ENCODE peak calls at places on chromosomes 5 and 9, in ten cellular contexts. T is A673, N is GM06990, M is breast epithelium, B is stomach, V is tibial nerve, Q is suprapubic skin, Y is spleen, L is hepatocyte, F is HepG2. C is an unnamed sample.
A peak's percentile ranks its signal among the peaks of the same experiment; 100 is the strongest.

GRCh38 chr5:73792687-73793320 is 166.8 kb downstream of the ARHGEF28 start:
- DNase-seq in M (peak; percentile 61), F (peak; percentile 74), V (peak; percentile 90), T (peak; percentile 75), Q (peak; percentile 77), N (no peak), B (peak; percentile 78), L (peak; percentile 82), Y (peak; percentile 79), C (peak; percentile 73)

GRCh38 chr5:79845448-79846197 is 145.4 kb downstream of the MTX3 start:
- DNase-seq in V (peak; percentile 47), B (no peak), N (no peak), F (no peak), Q (no peak), L (no peak), T (no peak), Y (no peak), M (no peak), C (no peak)

GRCh38 chr5:62082370-62082778 is 223.6 kb upstream of the KIF2A start:
- DNase-seq in Y (no peak), V (no peak), F (no peak), L (no peak), T (peak; percentile 16), Q (no peak), B (no peak), M (no peak), N (no peak), C (no peak)

GRCh38 chr5:69217154-69217731 is 17.4 kb upstream of the CDK7 start:
- DNase-seq in Q (no peak), L (no peak), Y (no peak), F (no peak), M (no peak), T (peak; percentile 94), N (peak; percentile 32), B (peak; percentile 99), V (no peak), C (no peak)

GRCh38 chr9:129656795-129657390 is 8.6 kb upstream of the PRRX2 start:
- DNase-seq in T (no peak), F (peak; percentile 31), Y (no peak), V (no peak), B (no peak), Q (no peak), L (peak; percentile 56), N (no peak), M (no peak), C (no peak)

GRCh38 chr5:115428676-115429075 is 115.9 kb downstream of the FEM1C start:
- DNase-seq in B (no peak), V (no peak), M (no peak), F (no peak), N (no peak), T (no peak), Y (no peak), Q (no peak), L (no peak), C (no peak)

GRCh38 chr5:132766020-132766805 is 10.8 kb downstream of the SEPTIN8 start:
- DNase-seq in F (no peak), T (no peak), Y (no peak), V (no peak), N (no peak), M (peak; percentile 10), Q (no peak), B (no peak), L (no peak), C (no peak)

GRCh38 chr5:176810084-176810597 is at the start of gene UNC5A:
- DNase-seq in T (peak; percentile 63), L (peak; percentile 55), B (no peak), M (no peak), F (no peak), Q (no peak), Y (no peak), V (no peak), N (peak; percentile 82), C (peak; percentile 50)

GRCh38 chr9:5425006-5425628 is 12.6 kb downstream of the PLGRKT start:
- DNase-seq in N (no peak), M (no peak), Y (no peak), Q (no peak), T (peak; percentile 57), V (no peak), F (peak; percentile 20), L (no peak), B (no peak), C (no peak)

GRCh38 chr5:83473344-83474169 is 2.0 kb downstream of the VCAN start:
- DNase-seq in F (no peak), Y (peak; percentile 85), Q (peak; percentile 94), V (peak; percentile 95), M (peak; percentile 83), B (peak; percentile 56), N (peak; percentile 88), L (peak; percentile 96), T (peak; percentile 93), C (peak; percentile 70)

GRCh38 chr5:83475540-83476469 is 4.3 kb downstream of the VCAN start:
- DNase-seq in N (no peak), L (no peak), V (no peak), B (no peak), Y (no peak), F (peak; percentile 85), M (no peak), Q (no peak), T (peak; percentile 52), C (no peak)

GRCh38 chr5:83476470-83476817 is 4.9 kb downstream of the VCAN start:
- DNase-seq in Y (no peak), B (no peak), N (no peak), F (no peak), L (no peak), Q (no peak), T (no peak), M (no peak), V (no peak), C (no peak)

GRCh38 chr5:83474170-83474796 is 2.7 kb downstream of the VCAN start:
- DNase-seq in M (peak; percentile 52), V (peak; percentile 68), T (peak; percentile 80), Q (peak; percentile 89), N (peak; percentile 82), Y (peak; percentile 82), L (peak; percentile 93), B (peak; percentile 42), F (peak; percentile 30), C (peak; percentile 69)

DNA sequence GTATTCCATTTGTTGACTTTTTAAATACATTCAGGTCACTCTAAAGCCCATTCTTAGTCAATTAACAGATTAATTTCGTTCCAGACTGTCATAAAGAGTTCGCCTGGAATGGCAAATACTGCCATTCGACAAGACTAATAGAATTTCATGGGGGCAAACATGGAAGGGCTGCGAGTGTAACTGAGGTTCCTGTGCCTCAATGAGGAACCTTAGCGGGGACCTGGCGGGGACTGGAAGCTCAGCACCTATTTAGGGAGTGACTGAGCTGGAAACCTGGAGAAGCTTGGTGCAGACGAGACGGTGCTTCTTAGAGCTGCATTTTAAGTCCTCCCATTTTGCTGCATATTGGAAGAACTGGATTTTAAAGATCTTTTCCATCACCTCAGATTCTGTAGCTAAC is 3.4 kb downstream of the VCAN start:
- DNase-seq in T (peak; percentile 7), L (no peak), Y (no peak), F (no peak), M (no peak), B (no peak), V (no peak), Q (no peak), N (no peak), C (peak; percentile 7)
- H3K4me3 ChIP-seq in T (peak overlapping the region; percentile 45), L (peak overlapping the region; percentile 54), Y (no peak overlapping the region), F (no peak overlapping the region), M (peak overlapping the region; percentile 71), B (peak overlapping the region; percentile 53), V (peak overlapping the region; percentile 40), Q (peak overlapping the region; percentile 52), N (peak overlapping the region; percentile 63), C (no peak overlapping the region)

DNA sequence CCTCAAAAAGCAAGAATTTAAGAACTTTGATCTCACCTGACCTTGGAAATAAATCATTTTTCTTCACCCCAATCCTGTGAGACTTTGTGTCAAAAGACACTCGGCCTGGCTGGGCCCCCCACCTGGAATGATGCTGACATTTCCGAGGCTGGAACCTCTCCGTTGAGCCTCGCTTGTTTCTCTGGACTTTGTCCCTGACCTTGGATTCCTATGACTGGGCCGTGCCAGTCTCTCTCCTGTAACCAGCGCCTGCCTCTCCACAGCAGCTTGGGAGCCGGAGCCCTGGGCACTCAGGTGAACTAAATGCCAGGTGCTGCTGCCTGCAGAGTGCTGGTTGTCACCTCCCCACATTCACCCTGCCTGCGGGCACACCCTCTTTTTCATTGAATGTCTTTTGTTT is 62.7 kb downstream of the RETREG1 start:
- DNase-seq in M (no peak), N (no peak), Q (no peak), L (no peak), B (peak; percentile 58), T (no peak), F (no peak), V (no peak), Y (no peak), C (peak; percentile 41)
- TF ChIP-seq CTCF in M (no peak), N (no peak), Q (no peak), L (no peak), B (no peak), T (no peak), F (no peak), V (no peak), Y (no peak), C (no peak)

DNA sequence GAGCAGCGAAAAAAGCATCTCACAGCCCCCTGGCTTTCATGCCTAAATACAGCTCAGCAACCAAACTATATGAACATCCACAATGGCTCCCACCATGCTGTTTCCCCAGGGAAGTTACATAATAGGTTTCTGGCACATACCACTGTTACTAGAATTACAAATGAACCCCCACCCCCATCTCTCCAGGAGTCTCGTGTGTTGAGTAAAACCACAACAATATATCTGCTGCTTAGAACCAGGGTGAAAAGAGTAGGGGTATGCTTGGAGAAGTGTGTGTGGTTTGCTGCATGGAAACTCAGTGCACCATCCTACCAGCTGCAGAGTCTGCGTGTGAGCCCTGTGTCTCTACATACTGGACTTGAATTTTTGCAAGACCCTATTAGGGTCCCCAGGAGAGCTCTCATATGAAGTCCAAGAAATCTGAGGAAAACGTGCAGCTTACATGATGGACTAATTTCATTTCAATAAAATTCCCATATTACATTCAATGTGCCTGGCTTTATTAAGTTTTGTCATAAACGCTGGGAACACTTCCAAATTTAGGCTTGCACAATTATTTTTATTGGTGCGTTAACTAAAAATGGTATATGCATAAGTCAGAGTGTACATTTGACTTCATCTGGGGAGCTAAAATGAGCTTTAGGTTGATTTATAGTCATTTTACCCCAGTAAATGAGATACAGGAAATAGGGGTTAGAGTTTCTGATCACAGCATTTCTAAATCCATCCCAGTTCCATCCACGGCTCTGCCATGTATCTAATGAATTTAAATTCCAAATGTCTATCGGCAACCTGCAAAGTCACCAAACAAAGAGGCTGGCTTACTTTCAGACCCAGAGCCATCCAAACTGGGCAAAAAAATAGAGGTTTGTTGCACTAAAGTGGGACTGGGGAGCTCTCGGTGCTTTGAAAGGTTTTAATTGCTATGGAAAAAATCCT is 104.6 kb upstream of the NFIB start:
- DNase-seq in N (no peak), V (no peak), Q (no peak), M (no peak), B (no peak), Y (no peak), F (no peak), L (peak; percentile 51), T (peak; percentile 90), C (no peak)
- H3K27me3 ChIP-seq in N (no peaks in the 10 kb centered on the region), V (no peaks in the 10 kb centered on the region), Q (no peaks in the 10 kb centered on the region), M (no peaks in the 10 kb centered on the region), B (no peaks in the 10 kb centered on the region), Y (no peaks in the 10 kb centered on the region), F (no peaks in the 10 kb centered on the region), L (no peaks in the 10 kb centered on the region), T (no peaks in the 10 kb centered on the region), C (no peaks in the 10 kb centered on the region)

DNA sequence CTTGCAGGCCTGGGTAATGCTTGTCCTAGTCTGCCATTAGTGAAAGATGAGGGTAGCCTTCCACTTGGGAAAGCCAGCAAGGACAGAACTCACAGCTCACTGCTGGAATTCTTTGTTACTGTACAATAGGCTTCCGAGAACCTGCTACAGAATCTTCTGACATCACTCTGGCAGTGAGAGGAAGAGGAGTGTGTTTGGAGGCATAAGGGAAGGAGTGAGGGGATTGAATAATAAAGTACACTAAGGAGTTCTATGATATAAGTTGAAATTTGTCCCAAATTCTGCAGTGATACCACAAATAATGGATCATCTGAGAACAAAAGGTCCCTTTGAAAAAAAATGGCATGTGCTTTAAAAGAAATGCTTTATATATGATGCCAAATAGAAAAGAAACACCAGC is at the start of gene SPATA9:
- DNase-seq in T (no peak), Q (no peak), F (no peak), Y (no peak), N (no peak), M (no peak), L (no peak), B (no peak), V (no peak), C (no peak)
- H3K4me3 ChIP-seq in T (no peak within 1 kb of the TSS), Q (no peak within 1 kb of the TSS), F (no peak within 1 kb of the TSS), Y (no peak within 1 kb of the TSS), N (no peak within 1 kb of the TSS), M (no peak within 1 kb of the TSS), L (no peak within 1 kb of the TSS), B (no peak within 1 kb of the TSS), V (no peak within 1 kb of the TSS), C (no peak within 1 kb of the TSS)